ENCODE peak calls at places on chromosomes 3 and 15, in five cellular contexts. One of them, this sample, is unnamed.

GRCh38 chr15:33330931-33331330 is 20.2 kb downstream of the RYR3 start:
- DNase-seq in left ventricle myocardium inferior: no peak
- DNase-seq in activated B cell treated with CpG ODN at 0.5 μM for 24 hours: no peak
- DNase-seq in RWPE1: no peak
- DNase-seq in RPMI7951: no peak
- DNase-seq in this sample: no peak

GRCh38 chr3:72553298-72553697 is 294.9 kb downstream of the SHQ1 start:
- DNase-seq in RWPE1: no peak
- DNase-seq in activated B cell treated with CpG ODN at 0.5 μM for 24 hours: no peak
- DNase-seq in RPMI7951: no peak
- DNase-seq in left ventricle myocardium inferior: no peak
- DNase-seq in this sample: no peak

GRCh38 chr15:71109130-71109529 is 6.1 kb upstream of the THSD4 start:
- DNase-seq in activated B cell treated with CpG ODN at 0.5 μM for 24 hours: no peak
- DNase-seq in RWPE1: no peak
- DNase-seq in RPMI7951: peak; percentile 81
- DNase-seq in left ventricle myocardium inferior: no peak
- DNase-seq in this sample: peak; percentile 62

GRCh38 chr3:46496745-46497555 is 826 bp upstream of the RTP3 start:
- DNase-seq in left ventricle myocardium inferior: no peak
- DNase-seq in activated B cell treated with CpG ODN at 0.5 μM for 24 hours: no peak
- DNase-seq in RWPE1: no peak
- DNase-seq in RPMI7951: peak; percentile 35
- DNase-seq in this sample: peak; percentile 23

GRCh38 chr3:45795509-45795881 is 841 bp downstream of the SLC6A20 start:
- DNase-seq in RPMI7951: no peak
- DNase-seq in RWPE1: no peak
- DNase-seq in activated B cell treated with CpG ODN at 0.5 μM for 24 hours: no peak
- DNase-seq in left ventricle myocardium inferior: no peak
- DNase-seq in this sample: no peak

GRCh38 chr3:107209302-107210060 is 167.8 kb upstream of the CCDC54 start:
- DNase-seq in left ventricle myocardium inferior: no peak
- DNase-seq in RWPE1: no peak
- DNase-seq in activated B cell treated with CpG ODN at 0.5 μM for 24 hours: no peak
- DNase-seq in RPMI7951: no peak
- DNase-seq in this sample: peak; percentile 23

GRCh38 chr3:23489338-23490158 is 286.4 kb downstream of the UBE2E2 start:
- DNase-seq in RWPE1: no peak
- DNase-seq in activated B cell treated with CpG ODN at 0.5 μM for 24 hours: no peak
- DNase-seq in left ventricle myocardium inferior: no peak
- DNase-seq in RPMI7951: peak; percentile 20
- DNase-seq in this sample: peak; percentile 16

GRCh38 chr15:37771462-37771861 is 163.0 kb upstream of the TMCO5A start:
- DNase-seq in left ventricle myocardium inferior: no peak
- DNase-seq in activated B cell treated with CpG ODN at 0.5 μM for 24 hours: no peak
- DNase-seq in RWPE1: no peak
- DNase-seq in RPMI7951: peak; percentile 74
- DNase-seq in this sample: peak; percentile 77

GRCh38 chr15:65980824-65981456 is 111.6 kb downstream of the RAB11A start:
- DNase-seq in activated B cell treated with CpG ODN at 0.5 μM for 24 hours: no peak
- DNase-seq in RPMI7951: peak; percentile 65
- DNase-seq in RWPE1: peak; percentile 84
- DNase-seq in left ventricle myocardium inferior: peak; percentile 36
- DNase-seq in this sample: peak; percentile 78

GRCh38 chr3:5324780-5325179 is 137.3 kb downstream of the EDEM1 start:
- DNase-seq in activated B cell treated with CpG ODN at 0.5 μM for 24 hours: no peak
- DNase-seq in RPMI7951: no peak
- DNase-seq in left ventricle myocardium inferior: no peak
- DNase-seq in RWPE1: no peak
- DNase-seq in this sample: no peak

GRCh38 chr15:43958894-43959330 is 132.1 kb downstream of the WDR76 start:
- DNase-seq in RPMI7951: peak; percentile 83
- DNase-seq in RWPE1: peak; percentile 5
- DNase-seq in activated B cell treated with CpG ODN at 0.5 μM for 24 hours: no peak
- DNase-seq in left ventricle myocardium inferior: no peak
- DNase-seq in this sample: peak; percentile 52

GRCh38 chr3:73521936-73522335 is 102.8 kb downstream of the PDZRN3 start:
- DNase-seq in activated B cell treated with CpG ODN at 0.5 μM for 24 hours: no peak
- DNase-seq in left ventricle myocardium inferior: no peak
- DNase-seq in RWPE1: no peak
- DNase-seq in RPMI7951: no peak
- DNase-seq in this sample: no peak

GRCh38 chr3:60812544-60812943 is 438.7 kb downstream of the FHIT start:
- DNase-seq in RPMI7951: peak; percentile 11
- DNase-seq in left ventricle myocardium inferior: no peak
- DNase-seq in RWPE1: no peak
- DNase-seq in activated B cell treated with CpG ODN at 0.5 μM for 24 hours: no peak
- DNase-seq in this sample: no peak

GRCh38 chr15:42650208-42651066 is 75.0 kb downstream of the STARD9 start:
- DNase-seq in left ventricle myocardium inferior: peak; percentile 28
- DNase-seq in RWPE1: peak; percentile 82
- DNase-seq in activated B cell treated with CpG ODN at 0.5 μM for 24 hours: no peak
- DNase-seq in RPMI7951: peak; percentile 82
- DNase-seq in this sample: peak; percentile 90

GRCh38 chr3:125128861-125129501 is 73.2 kb upstream of the HEG1 start:
- DNase-seq in RWPE1: no peak
- DNase-seq in activated B cell treated with CpG ODN at 0.5 μM for 24 hours: no peak
- DNase-seq in RPMI7951: peak; percentile 98
- DNase-seq in left ventricle myocardium inferior: no peak
- DNase-seq in this sample: peak; percentile 84

GRCh38 chr15:78620839-78621421 is at the start of gene CHRNA3:
- DNase-seq in activated B cell treated with CpG ODN at 0.5 μM for 24 hours: no peak
- DNase-seq in RWPE1: no peak
- DNase-seq in left ventricle myocardium inferior: no peak
- DNase-seq in RPMI7951: no peak
- DNase-seq in this sample: no peak

This sample was measured in fibroblast of pulmonary artery.